ENCODE peak calls at places on chromosomes 4 and X, in five cellular contexts. B is NCI-H1092, I is heart left ventricle, Y is right lobe of liver, N is mesendoderm. A is an unnamed sample.
A peak's percentile ranks its signal among the peaks of the same experiment; 100 is the strongest.

GRCh38 chr4:23999714-24000113 is 109.9 kb upstream of the PPARGC1A start:
- DNase-seq in B (no peak), N (no peak), Y (no peak), I (no peak), A (no peak)

GRCh38 chr4:154349829-154350228 is 141.8 kb downstream of the DCHS2 start:
- DNase-seq in I (no peak), B (no peak), N (peak; percentile 54), Y (no peak), A (no peak)

GRCh38 chrX:19513383-19513782 is 1.9 kb downstream of the MAP3K15 start:
- DNase-seq in B (peak; percentile 26), Y (no peak), N (peak; percentile 10), I (no peak), A (no peak)

GRCh38 chrX:78075787-78076389 is 28.2 kb upstream of the PGK1 start:
- DNase-seq in N (no peak), I (no peak), Y (no peak), B (no peak), A (no peak)

GRCh38 chr4:6402566-6403399 is 69.6 kb downstream of the PPP2R2C start:
- DNase-seq in N (peak; percentile 73), B (no peak), Y (no peak), I (no peak), A (no peak)

GRCh38 chrX:136209016-136209738 is 42.0 kb downstream of the MAP7D3 start:
- DNase-seq in B (no peak), Y (peak; percentile 58), N (peak; percentile 54), I (peak; percentile 57), A (peak; percentile 51)

GRCh38 chr4:5141802-5142201 is 90.5 kb downstream of the STK32B start:
- DNase-seq in Y (no peak), N (no peak), I (no peak), B (no peak), A (no peak)

GRCh38 chrX:10992110-10992509 is 119.0 kb upstream of the HCCS start:
- DNase-seq in B (no peak), N (peak; percentile 74), I (no peak), Y (no peak), A (no peak)

GRCh38 chr4:2651998-2652397 is 104.1 kb downstream of the TNIP2 start:
- DNase-seq in Y (no peak), N (no peak), I (no peak), B (no peak), A (no peak)

GRCh38 chrX:16643160-16643559 is 6.8 kb upstream of the S100G start:
- DNase-seq in Y (no peak), N (peak; percentile 20), I (no peak), B (no peak), A (no peak)

GRCh38 chr4:88600129-88600849 is 8.0 kb downstream of the HERC3 start:
- DNase-seq in Y (no peak), N (no peak), I (no peak), B (no peak), A (no peak)

GRCh38 chrX:78652971-78653822 is 5.9 kb downstream of the RTL3 start:
- DNase-seq in Y (no peak), B (no peak), N (peak; percentile 58), I (no peak), A (no peak)

GRCh38 chrX:133350751-133351150 is 64.5 kb downstream of the GPC4 start:
- DNase-seq in I (peak; percentile 43), N (no peak), B (no peak), Y (peak; percentile 37), A (no peak)

GRCh38 chrX:475926-476723 is 89.4 kb upstream of the PPP2R3B start:
- DNase-seq in N (peak; percentile 61), Y (no peak), I (no peak), B (no peak), A (no peak)

GRCh38 chr4:127249066-127249766 is 383.5 kb upstream of the INTU start:
- DNase-seq in B (no peak), I (no peak), N (no peak), Y (no peak), A (no peak)

GRCh38 chr4:26377352-26378311 is 56.8 kb downstream of the RBPJ start:
- DNase-seq in Y (no peak), N (no peak), B (no peak), I (no peak), A (no peak)

GRCh38 chr4:158130204-158130603 is 42.6 kb downstream of the GASK1B start:
- DNase-seq in N (no peak), B (no peak), I (no peak), Y (no peak), A (no peak)

GRCh38 chr4:22744478-22745062 is 51.8 kb downstream of the GBA3 start:
- DNase-seq in B (no peak), I (no peak), N (no peak), Y (no peak), A (no peak)

GRCh38 chrX:54045563-54046228 is 1.4 kb upstream of the PHF8 start:
- DNase-seq in N (no peak), Y (no peak), B (peak; percentile 38), I (no peak), A (no peak)

GRCh38 chrX:78997870-78998558 is 52.8 kb downstream of the P2RY10 start:
- DNase-seq in N (no peak), I (no peak), B (no peak), Y (no peak), A (peak; percentile 0)

GRCh38 chrX:150456466-150456865 is 93.3 kb downstream of the MAMLD1 start:
- DNase-seq in Y (no peak), N (no peak), B (no peak), I (no peak), A (peak; percentile 31)

GRCh38 chrX:2933125-2933900 is 4.2 kb upstream of the ARSD start:
- DNase-seq in B (no peak), I (no peak), Y (no peak), N (no peak), A (no peak)

GRCh38 chr4:55636622-55636999 is 513 bp upstream of the NMU start:
- DNase-seq in Y (no peak), I (no peak), B (no peak), N (peak; percentile 29), A (no peak)

GRCh38 chr4:18075823-18076433 is 54.4 kb upstream of the LCORL start:
- DNase-seq in B (no peak), N (peak; percentile 64), Y (no peak), I (peak; percentile 47), A (peak; percentile 74)